ENCODE peak calls at places on chromosomes 11 and 22, in eight cellular contexts. U, Q, V, M, I, B, E and F are unnamed samples.
A peak's percentile ranks its signal among the peaks of the same experiment; 100 is the strongest.

GRCh38 chr22:26586556-26587325 is 3.2 kb downstream of the TPST2 start:
- DNase-seq in V (peak; percentile 46), E (no peak), Q (no peak), I (no peak), B (no peak), U (no peak), M (no peak), F (peak; percentile 46)

GRCh38 chr22:20156611-20157415 is 6.0 kb upstream of the CCDC188 start:
- DNase-seq in U (peak; percentile 90), B (peak; percentile 92), Q (peak; percentile 85), M (peak; percentile 90), E (peak; percentile 83), V (peak; percentile 67), I (peak; percentile 63), F (peak; percentile 83)

GRCh38 chr11:114440121-114440860 is 1.0 kb downstream of the REXO2 start:
- DNase-seq in V (no peak), B (peak; percentile 10), E (no peak), U (peak; percentile 46), I (no peak), M (no peak), Q (no peak), F (no peak)

GRCh38 chr22:23061471-23062280 is 8.6 kb upstream of the GNAZ start:
- DNase-seq in Q (peak; percentile 32), U (peak; percentile 5), V (no peak), E (peak; percentile 0), M (peak; percentile 8), B (no peak), I (no peak), F (no peak)

GRCh38 chr11:64763804-64764611 is 4.2 kb upstream of the PYGM start:
- DNase-seq in U (no peak), E (no peak), B (no peak), V (no peak), M (no peak), I (no peak), Q (no peak), F (peak; percentile 55)

GRCh38 chr11:122235615-122236014 is 119.6 kb upstream of the BLID start:
- DNase-seq in E (peak; percentile 17), I (peak; percentile 33), V (no peak), U (no peak), Q (no peak), B (no peak), M (no peak), F (no peak)

GRCh38 chr22:33038131-33038772 is 19.9 kb downstream of the SYN3 start:
- DNase-seq in M (no peak), U (peak; percentile 56), E (no peak), Q (no peak), V (no peak), B (no peak), I (peak; percentile 2), F (no peak)

GRCh38 chr11:57340228-57340627 is 2.1 kb downstream of the P2RX3 start:
- DNase-seq in E (no peak), I (no peak), U (peak; percentile 59), V (no peak), Q (no peak), B (no peak), M (no peak), F (no peak)

GRCh38 chr11:44622721-44623258 is 57.3 kb downstream of the CD82 start:
- DNase-seq in V (no peak), M (peak; percentile 16), I (no peak), U (no peak), B (peak; percentile 2), Q (no peak), E (peak; percentile 3), F (no peak)

GRCh38 chr11:100874203-100874602 is 187.1 kb downstream of the ARHGAP42 start:
- DNase-seq in E (no peak), B (no peak), Q (no peak), V (no peak), U (no peak), M (no peak), I (no peak), F (no peak)

GRCh38 chr11:72781313-72782080 is 12.3 kb downstream of the STARD10 start:
- DNase-seq in E (no peak), Q (peak; percentile 64), I (no peak), U (peak; percentile 92), M (peak; percentile 64), V (peak; percentile 37), B (no peak), F (peak; percentile 63)

GRCh38 chr11:129955282-129955681 is 47.4 kb downstream of the PRDM10 start:
- DNase-seq in I (no peak), U (no peak), V (no peak), M (no peak), E (no peak), Q (no peak), B (no peak), F (no peak)

GRCh38 chr11:10938231-10938630 is 80.4 kb upstream of the ZBED5 start:
- DNase-seq in I (no peak), E (no peak), B (no peak), U (no peak), Q (no peak), V (no peak), M (no peak), F (no peak)

GRCh38 chr11:27241316-27242122 is 121.5 kb downstream of the CCDC34 start:
- DNase-seq in E (no peak), V (no peak), Q (no peak), B (no peak), I (peak; percentile 64), U (no peak), M (no peak), F (no peak)

GRCh38 chr22:35645646-35646045 is 2.6 kb upstream of the APOL6 start:
- DNase-seq in U (no peak), Q (no peak), E (no peak), B (no peak), V (no peak), I (no peak), M (no peak), F (no peak)

DNA sequence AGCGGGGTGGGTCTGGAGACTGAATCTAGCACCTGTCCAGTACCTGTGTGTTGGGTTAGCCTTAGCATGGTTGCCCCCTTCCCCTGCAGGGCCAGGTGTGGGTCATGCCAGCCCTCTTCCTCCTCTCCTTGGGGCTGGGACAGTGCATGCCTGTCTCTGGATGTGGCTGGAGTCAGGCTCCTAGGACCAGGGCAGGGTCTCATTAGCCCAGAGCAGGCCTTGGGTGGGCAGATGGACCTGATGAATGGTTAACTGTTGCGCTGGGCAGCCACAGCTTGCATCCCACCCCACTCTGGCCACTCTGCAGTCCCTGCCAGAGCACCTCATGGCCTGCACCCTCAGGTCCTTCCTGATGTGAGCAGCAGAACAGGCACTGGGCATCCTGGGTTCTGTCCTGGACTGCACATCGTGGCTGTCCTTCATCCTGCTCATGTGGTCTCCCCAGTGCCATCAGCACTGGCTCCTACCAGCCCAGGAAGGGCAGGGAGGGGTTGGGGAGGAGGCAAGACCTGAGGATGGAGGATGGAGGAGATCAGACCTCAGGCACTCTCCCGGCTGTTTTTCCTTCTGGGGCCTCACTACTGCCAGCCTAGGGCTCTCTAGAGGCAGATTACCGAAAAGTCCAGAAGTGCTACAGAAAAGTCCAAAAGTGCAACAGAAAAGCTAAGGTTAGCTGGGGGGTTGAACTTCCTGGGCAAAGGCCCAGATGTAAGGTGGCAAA is 12.8 kb upstream of the CHRM1 start:
- DNase-seq in E (no peak), M (no peak), I (no peak), U (no peak), Q (no peak), B (no peak), V (no peak), F (no peak)
- H3K4me3 ChIP-seq in E (no peak overlapping the region), M (no peak overlapping the region), I (no peak overlapping the region), U (no peak overlapping the region), Q (no peak overlapping the region), B (no peak overlapping the region), V (no peak overlapping the region), F (no peak overlapping the region)

GRCh38 chr11:18498039-18498438 is 28.7 kb downstream of the TSG101 start:
- DNase-seq in M (no peak), E (no peak), B (no peak), U (no peak), Q (no peak), I (no peak), V (no peak), F (no peak)

GRCh38 chr11:18495703-18496102 is 31.0 kb downstream of the TSG101 start:
- DNase-seq in M (no peak), Q (no peak), U (no peak), E (no peak), I (no peak), B (no peak), V (no peak), F (no peak)

DNA sequence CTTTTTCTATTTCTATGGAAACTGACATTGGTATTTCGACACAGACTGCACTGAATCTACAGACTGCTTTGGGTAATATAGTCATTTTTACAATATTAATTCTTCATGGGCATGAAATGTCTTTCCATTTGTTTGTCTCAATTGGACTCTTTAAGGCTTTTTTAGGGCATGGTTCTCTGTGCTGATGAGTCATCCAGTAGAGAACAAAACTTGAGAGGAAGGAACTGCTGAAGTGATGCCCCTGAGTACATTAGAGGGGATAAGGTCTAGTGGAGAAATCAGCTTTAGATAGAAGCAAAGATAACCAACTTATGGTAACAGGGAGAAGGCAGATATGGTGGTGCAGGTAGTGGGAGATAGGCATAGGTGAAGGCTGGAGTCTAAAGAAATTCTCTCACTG is 25.1 kb downstream of the TSG101 start:
- DNase-seq in Q (no peak), V (no peak), E (no peak), U (no peak), M (no peak), B (no peak), I (no peak), F (no peak)
- H3K36me3 ChIP-seq in Q (peaks cover 88% of the 10 kb centered on the region), V (peaks cover 4% of the 10 kb centered on the region), E (peaks cover 95% of the 10 kb centered on the region), U (peaks cover 67% of the 10 kb centered on the region), M (peaks cover 6% of the 10 kb centered on the region), B (peaks cover 18% of the 10 kb centered on the region), I (peaks cover 34% of the 10 kb centered on the region), F (peaks cover 51% of the 10 kb centered on the region)

DNA sequence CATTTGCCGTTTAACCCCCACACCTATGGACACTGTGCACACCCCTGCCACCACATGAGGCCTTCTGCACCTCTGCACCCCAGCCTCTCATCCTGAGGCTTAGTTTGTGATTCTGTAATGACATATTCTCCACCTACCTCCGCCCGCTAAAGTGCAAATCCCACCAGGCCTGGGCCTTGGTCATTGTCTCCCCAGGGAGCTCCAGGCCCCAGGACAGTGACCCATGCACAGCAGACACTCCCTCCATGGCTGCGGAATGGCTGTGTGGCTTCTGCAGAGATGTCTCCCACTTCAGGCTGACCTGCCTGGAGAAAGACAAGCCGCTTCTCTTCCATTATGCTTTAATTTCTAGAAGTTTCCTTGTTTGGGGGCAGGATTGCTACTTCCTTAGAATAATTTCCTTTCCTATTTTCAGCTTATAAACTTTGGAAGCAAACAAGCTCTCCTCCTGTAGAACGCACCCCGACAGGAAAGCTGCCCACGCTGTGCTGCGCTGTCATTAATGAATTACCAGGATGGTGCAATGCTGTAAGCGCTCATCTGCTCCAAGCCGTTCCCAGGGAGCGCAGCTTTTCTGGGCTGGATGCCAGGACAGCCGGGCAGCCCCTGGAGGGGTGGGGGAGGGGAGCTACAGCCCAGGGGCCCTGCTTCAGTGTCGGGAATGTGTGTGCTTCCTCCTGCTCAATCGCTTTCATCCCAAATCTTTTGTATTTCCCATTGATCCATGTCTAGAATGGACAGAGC is 618.0 kb downstream of the BRD1 start:
- DNase-seq in I (no peak), V (no peak), M (no peak), B (no peak), Q (peak; percentile 39), E (no peak), U (peak; percentile 54), F (no peak)
- H3K27ac ChIP-seq in I (no peak overlapping the region), V (no peak overlapping the region), M (no peak overlapping the region), B (no peak overlapping the region), Q (no peak overlapping the region), E (no peak overlapping the region), U (no peak overlapping the region), F (no peak overlapping the region)

DNA sequence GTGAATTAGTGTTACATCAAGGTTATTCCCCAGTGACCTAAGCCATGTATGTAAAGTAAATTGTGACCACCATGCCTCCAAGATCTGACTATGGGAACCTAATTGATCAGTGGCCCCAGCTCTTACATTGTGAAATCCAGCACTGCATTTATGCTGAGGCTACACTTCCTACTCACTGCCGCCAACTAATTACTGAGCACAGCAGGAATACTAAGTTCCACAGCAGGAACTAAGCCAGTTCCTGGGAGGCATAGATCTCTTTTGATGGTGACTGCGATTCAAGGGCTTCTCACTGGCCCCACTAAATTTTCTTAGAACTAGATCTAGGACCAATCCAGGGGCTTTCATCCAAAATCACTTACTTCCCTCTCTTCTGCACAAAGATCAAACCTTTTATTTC is 45.9 kb downstream of the CNTN5 start:
- DNase-seq in E (no peak), V (no peak), U (no peak), B (no peak), I (no peak), Q (no peak), M (no peak), F (no peak)
- H3K4me3 ChIP-seq in E (no peak overlapping the region), V (no peak overlapping the region), U (no peak overlapping the region), B (no peak overlapping the region), I (no peak overlapping the region), Q (no peak overlapping the region), M (no peak overlapping the region), F (no peak overlapping the region)